ENCODE peak calls at places on chromosomes 3 and 15, in six cellular contexts. V is putamen, C is choroid plexus epithelial cell, Y is H1, P is hepatocyte, F is Daoy. Z is an unnamed sample.

GRCh38 chr3:69354948-69355347 is 30.9 kb downstream of the FRMD4B start:
- DNase-seq in V (no peak), F (peak), P (no peak), Y (no peak), C (no peak), Z (no peak)

GRCh38 chr3:52810923-52811322 is 16.3 kb downstream of the ITIH3 start:
- DNase-seq in P (no peak), Y (no peak), C (no peak), V (no peak), F (no peak), Z (no peak)

GRCh38 chr15:71337197-71337845 is 222.1 kb downstream of the THSD4 start:
- DNase-seq in C (peak), V (no peak), F (peak), Y (no peak), P (peak), Z (no peak)

GRCh38 chr3:184629555-184630160 is 68.1 kb downstream of the EPHB3 start:
- DNase-seq in P (no peak), F (no peak), C (no peak), Y (peak), V (no peak), Z (no peak)

GRCh38 chr3:4740397-4741105 is 238.7 kb upstream of the BHLHE40 start:
- DNase-seq in C (no peak), Y (no peak), P (no peak), F (no peak), V (no peak), Z (peak)

GRCh38 chr3:17846466-17846865 is 104.0 kb upstream of the TBC1D5 start:
- DNase-seq in V (no peak), Y (no peak), C (no peak), F (no peak), P (no peak), Z (no peak)

GRCh38 chr15:31135523-31135922 is 34.0 kb upstream of the TRPM1 start:
- DNase-seq in P (no peak), C (no peak), F (no peak), V (no peak), Y (no peak), Z (no peak)

GRCh38 chr3:189787191-189787590 is 156.0 kb downstream of the TP63 start:
- DNase-seq in P (no peak), C (no peak), F (no peak), V (no peak), Y (no peak), Z (no peak)

GRCh38 chr3:52317601-52318000 is 1.5 kb downstream of the DNAH1 start:
- DNase-seq in V (no peak), C (peak), F (no peak), Y (peak), P (peak), Z (peak)

GRCh38 chr3:73558399-73559075 is 66.2 kb downstream of the PDZRN3 start:
- DNase-seq in C (peak), Y (no peak), P (no peak), V (no peak), F (peak), Z (no peak)

GRCh38 chr15:60574801-60575631 is 96.1 kb upstream of the ICE2 start:
- DNase-seq in P (peak), Y (no peak), V (no peak), C (no peak), F (no peak), Z (no peak)

GRCh38 chr15:73599934-73600333 is 33.3 kb downstream of the NPTN start:
- DNase-seq in F (peak), P (no peak), V (no peak), C (no peak), Y (no peak), Z (no peak)

GRCh38 chr3:27186013-27186412 is 183.2 kb downstream of the NEK10 start:
- DNase-seq in Y (no peak), C (no peak), V (no peak), F (no peak), P (no peak), Z (no peak)

GRCh38 chr3:105518806-105519418 is 152.2 kb downstream of the ALCAM start:
- DNase-seq in V (peak), C (peak), Y (no peak), P (peak), F (peak), Z (peak)

GRCh38 chr3:186519021-186519658 is 25.0 kb downstream of the CRYGS start:
- DNase-seq in Y (no peak), F (peak), C (no peak), V (no peak), P (no peak), Z (no peak)

GRCh38 chr15:65408370-65409283 is 14.1 kb downstream of the IGDCC4 start:
- DNase-seq in P (no peak), F (peak), Y (no peak), V (no peak), C (peak), Z (no peak)

GRCh38 chr3:116000315-116000714 is 377.0 kb downstream of the GAP43 start:
- DNase-seq in Y (no peak), F (peak), P (peak), C (peak), V (no peak), Z (peak)

GRCh38 chr15:80170596-80170995 is 17.8 kb downstream of the FAH start:
- DNase-seq in V (no peak), Y (no peak), P (no peak), C (no peak), F (no peak), Z (no peak)

GRCh38 chr3:133531981-133532380 is 41.5 kb upstream of the CDV3 start:
- DNase-seq in V (no peak), Y (no peak), P (no peak), F (peak), C (peak), Z (no peak)

GRCh38 chr3:171747223-171747920 is 62.9 kb downstream of the PLD1 start:
- DNase-seq in V (no peak), C (peak), P (no peak), F (no peak), Y (no peak), Z (no peak)

GRCh38 chr15:42082832-42083604 is 11.3 kb downstream of the PLA2G4D start:
- DNase-seq in V (no peak), P (no peak), C (no peak), Y (peak), F (no peak), Z (no peak)

GRCh38 chr3:139529624-139530023 is 9.9 kb downstream of the RBP1 start:
- DNase-seq in C (no peak), F (no peak), Y (no peak), P (no peak), V (no peak), Z (no peak)

GRCh38 chr3:44511238-44511567 is 33.7 kb upstream of the ZNF445 start:
- DNase-seq in C (peak), Y (no peak), V (no peak), P (peak), F (no peak), Z (no peak)

GRCh38 chr3:156448300-156448699 is 106.6 kb downstream of the SSR3 start:
- DNase-seq in C (peak), P (peak), V (no peak), Y (peak), F (peak), Z (peak)

GRCh38 chr3:52495777-52496602 is 852 bp downstream of the STAB1 start:
- DNase-seq in F (no peak), P (no peak), Y (no peak), V (no peak), C (peak), Z (no peak)

GRCh38 chr3:170203457-170203856 is 18.8 kb upstream of the PRKCI start:
- DNase-seq in F (no peak), C (no peak), V (no peak), P (no peak), Y (no peak), Z (no peak)

GRCh38 chr15:100186960-100187359 is 154.8 kb downstream of the ADAMTS17 start:
- DNase-seq in P (no peak), V (no peak), F (no peak), C (no peak), Y (no peak), Z (no peak)

GRCh38 chr3:184757010-184757651 is 45.3 kb upstream of the MAGEF1 start:
- DNase-seq in C (peak), P (peak), V (peak), F (peak), Y (no peak), Z (peak)

GRCh38 chr15:58393196-58393790 is 38.5 kb upstream of the LIPC start:
- DNase-seq in Y (no peak), V (peak), C (peak), P (peak), F (no peak), Z (no peak)

GRCh38 chr3:13353936-13354542 is 66.1 kb downstream of the NUP210 start:
- DNase-seq in C (peak), V (no peak), F (no peak), P (no peak), Y (no peak), Z (no peak)

GRCh38 chr3:184177331-184177731 is 2.7 kb downstream of the AP2M1 start:
- DNase-seq in V (no peak), C (peak), P (peak), Y (no peak), F (no peak), Z (peak)

GRCh38 chr15:51312132-51312531 is 26.3 kb downstream of the CYP19A1 start:
- DNase-seq in C (peak), F (no peak), V (no peak), Y (no peak), P (peak), Z (no peak)

GRCh38 chr15:28786521-28786920 is 61.9 kb downstream of the GOLGA6L7 start:
- DNase-seq in V (no peak), C (peak), P (no peak), F (no peak), Y (no peak), Z (no peak)

GRCh38 chr3:24235121-24235520 is 259.5 kb downstream of the THRB start:
- DNase-seq in P (peak), C (peak), V (no peak), F (peak), Y (no peak), Z (no peak)